ENCODE peak calls at places on chromosomes 6 and 20, in ten cellular contexts. One of them, this sample, is unnamed.
A peak's percentile ranks its signal among the peaks of the same experiment; 100 is the strongest.

GRCh38 chr6:135941275-135941674 is 89.8 kb downstream of the PDE7B start:
- DNase-seq in epithelial cell of esophagus: no peak
- DNase-seq in activated CD8-positive, alpha-beta T cell treated with anti-CD3 and anti-CD28 coated beads for 36 hours: no peak
- DNase-seq in PC-3: peak; percentile 43
- DNase-seq in NCI-H2081: no peak
- DNase-seq in T-cell: no peak
- DNase-seq in progenitor cell of endocrine pancreas: no peak
- DNase-seq in stimulated activated CD8-positive, alpha-beta memory T cell treated with anti-CD3 and anti-CD28 coated beads, Interleukin-7, amount 100 ng/mL, for 4 hours: no peak
- DNase-seq in fibroblast of the aortic adventitia: peak; percentile 67
- DNase-seq in NCI-H510A: no peak
- DNase-seq in this sample: no peak

GRCh38 chr6:156814036-156814581 is 36.9 kb downstream of the ARID1B start:
- DNase-seq in progenitor cell of endocrine pancreas: no peak
- DNase-seq in stimulated activated CD8-positive, alpha-beta memory T cell treated with anti-CD3 and anti-CD28 coated beads, Interleukin-7, amount 100 ng/mL, for 4 hours: no peak
- DNase-seq in PC-3: no peak
- DNase-seq in epithelial cell of esophagus: no peak
- DNase-seq in fibroblast of the aortic adventitia: no peak
- DNase-seq in T-cell: no peak
- DNase-seq in NCI-H2081: no peak
- DNase-seq in NCI-H510A: no peak
- DNase-seq in activated CD8-positive, alpha-beta T cell treated with anti-CD3 and anti-CD28 coated beads for 36 hours: no peak
- DNase-seq in this sample: no peak

GRCh38 chr6:151058021-151058733 is 181.6 kb upstream of the AKAP12 start:
- DNase-seq in T-cell: no peak
- DNase-seq in NCI-H2081: no peak
- DNase-seq in PC-3: no peak
- DNase-seq in activated CD8-positive, alpha-beta T cell treated with anti-CD3 and anti-CD28 coated beads for 36 hours: no peak
- DNase-seq in progenitor cell of endocrine pancreas: no peak
- DNase-seq in stimulated activated CD8-positive, alpha-beta memory T cell treated with anti-CD3 and anti-CD28 coated beads, Interleukin-7, amount 100 ng/mL, for 4 hours: no peak
- DNase-seq in NCI-H510A: no peak
- DNase-seq in fibroblast of the aortic adventitia: no peak
- DNase-seq in epithelial cell of esophagus: no peak
- DNase-seq in this sample: no peak

GRCh38 chr6:169079650-169080049 is 174.0 kb downstream of the THBS2 start:
- DNase-seq in T-cell: no peak
- DNase-seq in PC-3: no peak
- DNase-seq in progenitor cell of endocrine pancreas: no peak
- DNase-seq in NCI-H2081: no peak
- DNase-seq in stimulated activated CD8-positive, alpha-beta memory T cell treated with anti-CD3 and anti-CD28 coated beads, Interleukin-7, amount 100 ng/mL, for 4 hours: no peak
- DNase-seq in NCI-H510A: no peak
- DNase-seq in epithelial cell of esophagus: peak; percentile 3
- DNase-seq in fibroblast of the aortic adventitia: no peak
- DNase-seq in activated CD8-positive, alpha-beta T cell treated with anti-CD3 and anti-CD28 coated beads for 36 hours: no peak
- DNase-seq in this sample: no peak

GRCh38 chr6:67812125-67812524 is 823.0 kb upstream of the ADGRB3 start:
- DNase-seq in fibroblast of the aortic adventitia: no peak
- DNase-seq in progenitor cell of endocrine pancreas: no peak
- DNase-seq in activated CD8-positive, alpha-beta T cell treated with anti-CD3 and anti-CD28 coated beads for 36 hours: no peak
- DNase-seq in NCI-H2081: no peak
- DNase-seq in stimulated activated CD8-positive, alpha-beta memory T cell treated with anti-CD3 and anti-CD28 coated beads, Interleukin-7, amount 100 ng/mL, for 4 hours: no peak
- DNase-seq in epithelial cell of esophagus: no peak
- DNase-seq in NCI-H510A: no peak
- DNase-seq in T-cell: no peak
- DNase-seq in PC-3: no peak
- DNase-seq in this sample: no peak

GRCh38 chr20:58910473-58910872 is 58.0 kb downstream of the GNAS start:
- DNase-seq in T-cell: no peak
- DNase-seq in stimulated activated CD8-positive, alpha-beta memory T cell treated with anti-CD3 and anti-CD28 coated beads, Interleukin-7, amount 100 ng/mL, for 4 hours: no peak
- DNase-seq in PC-3: no peak
- DNase-seq in NCI-H2081: no peak
- DNase-seq in epithelial cell of esophagus: no peak
- DNase-seq in NCI-H510A: no peak
- DNase-seq in activated CD8-positive, alpha-beta T cell treated with anti-CD3 and anti-CD28 coated beads for 36 hours: no peak
- DNase-seq in progenitor cell of endocrine pancreas: no peak
- DNase-seq in fibroblast of the aortic adventitia: no peak
- DNase-seq in this sample: no peak

GRCh38 chr20:44423480-44423879 is 52.2 kb upstream of the TTPAL start:
- DNase-seq in fibroblast of the aortic adventitia: no peak
- DNase-seq in NCI-H2081: no peak
- DNase-seq in NCI-H510A: no peak
- DNase-seq in PC-3: no peak
- DNase-seq in stimulated activated CD8-positive, alpha-beta memory T cell treated with anti-CD3 and anti-CD28 coated beads, Interleukin-7, amount 100 ng/mL, for 4 hours: no peak
- DNase-seq in activated CD8-positive, alpha-beta T cell treated with anti-CD3 and anti-CD28 coated beads for 36 hours: no peak
- DNase-seq in epithelial cell of esophagus: peak; percentile 22
- DNase-seq in progenitor cell of endocrine pancreas: no peak
- DNase-seq in T-cell: no peak
- DNase-seq in this sample: no peak

GRCh38 chr20:45088247-45088646 is 12.7 kb downstream of the KCNS1 start:
- DNase-seq in NCI-H510A: no peak
- DNase-seq in fibroblast of the aortic adventitia: peak; percentile 83
- DNase-seq in stimulated activated CD8-positive, alpha-beta memory T cell treated with anti-CD3 and anti-CD28 coated beads, Interleukin-7, amount 100 ng/mL, for 4 hours: no peak
- DNase-seq in PC-3: peak; percentile 99
- DNase-seq in epithelial cell of esophagus: peak; percentile 71
- DNase-seq in NCI-H2081: no peak
- DNase-seq in activated CD8-positive, alpha-beta T cell treated with anti-CD3 and anti-CD28 coated beads for 36 hours: no peak
- DNase-seq in progenitor cell of endocrine pancreas: no peak
- DNase-seq in T-cell: no peak
- DNase-seq in this sample: no peak

GRCh38 chr20:10427060-10427692 is 6.8 kb downstream of the MKKS start:
- DNase-seq in NCI-H2081: peak; percentile 51
- DNase-seq in fibroblast of the aortic adventitia: peak; percentile 79
- DNase-seq in stimulated activated CD8-positive, alpha-beta memory T cell treated with anti-CD3 and anti-CD28 coated beads, Interleukin-7, amount 100 ng/mL, for 4 hours: peak; percentile 16
- DNase-seq in epithelial cell of esophagus: peak; percentile 66
- DNase-seq in NCI-H510A: no peak
- DNase-seq in PC-3: peak; percentile 67
- DNase-seq in progenitor cell of endocrine pancreas: no peak
- DNase-seq in activated CD8-positive, alpha-beta T cell treated with anti-CD3 and anti-CD28 coated beads for 36 hours: peak; percentile 66
- DNase-seq in T-cell: peak; percentile 26
- DNase-seq in this sample: peak; percentile 44

GRCh38 chr6:97473979-97474378 is 191.0 kb upstream of the MMS22L start:
- DNase-seq in activated CD8-positive, alpha-beta T cell treated with anti-CD3 and anti-CD28 coated beads for 36 hours: no peak
- DNase-seq in fibroblast of the aortic adventitia: no peak
- DNase-seq in stimulated activated CD8-positive, alpha-beta memory T cell treated with anti-CD3 and anti-CD28 coated beads, Interleukin-7, amount 100 ng/mL, for 4 hours: no peak
- DNase-seq in NCI-H510A: no peak
- DNase-seq in T-cell: no peak
- DNase-seq in NCI-H2081: no peak
- DNase-seq in epithelial cell of esophagus: no peak
- DNase-seq in progenitor cell of endocrine pancreas: no peak
- DNase-seq in PC-3: no peak
- DNase-seq in this sample: no peak